ENCODE peak calls at places on chromosomes 12 and 14, in six cellular contexts. J is HCT116, V is H1, F is tibial nerve, A is ovary, Y is sigmoid colon. Z is an unnamed sample.
A peak's percentile ranks its signal among the peaks of the same experiment; 100 is the strongest.

GRCh38 chr14:103316723-103317122 is 17.3 kb upstream of the EIF5 start:
- DNase-seq in J (no peak), V (peak; percentile 64), F (no peak), A (no peak), Y (no peak), Z (no peak)

GRCh38 chr14:102663031-102663430 is 70.6 kb downstream of the RCOR1 start:
- DNase-seq in J (no peak), V (no peak), F (no peak), A (no peak), Y (no peak), Z (no peak)

GRCh38 chr14:69620211-69620611 is 8.8 kb downstream of the SUSD6 start:
- DNase-seq in J (no peak), V (no peak), F (no peak), A (no peak), Y (no peak), Z (no peak)

GRCh38 chr14:70896981-70897380 is 10.3 kb upstream of the PCNX1 start:
- DNase-seq in J (no peak), V (no peak), F (no peak), A (no peak), Y (no peak), Z (no peak)

GRCh38 chr12:111446631-111447570 is 41.2 kb downstream of the SH2B3 start:
- DNase-seq in J (no peak), V (peak; percentile 40), F (no peak), A (no peak), Y (peak; percentile 64), Z (peak; percentile 12)

GRCh38 chr12:29782285-29782820 is 1.4 kb downstream of the TMTC1 start:
- DNase-seq in J (no peak), V (no peak), F (peak; percentile 29), A (no peak), Y (no peak), Z (no peak)

GRCh38 chr14:65019944-65020566 is 33.4 kb downstream of the FNTB start:
- DNase-seq in J (peak; percentile 53), V (no peak), F (peak; percentile 60), A (peak; percentile 38), Y (no peak), Z (peak; percentile 67)

GRCh38 chr12:22657538-22657937 is 32.6 kb downstream of the ETNK1 start:
- DNase-seq in J (no peak), V (no peak), F (no peak), A (no peak), Y (no peak), Z (no peak)

GRCh38 chr14:54383811-54384210 is 13.0 kb upstream of the CDKN3 start:
- DNase-seq in J (no peak), V (no peak), F (no peak), A (no peak), Y (no peak), Z (no peak)

GRCh38 chr14:74595006-74595735 is 16.9 kb downstream of the LTBP2 start:
- DNase-seq in J (no peak), V (no peak), F (no peak), A (peak; percentile 88), Y (peak; percentile 87), Z (peak; percentile 34)

GRCh38 chr14:89214221-89214965 is 202.6 kb downstream of the FOXN3 start:
- DNase-seq in J (no peak), V (no peak), F (no peak), A (no peak), Y (no peak), Z (peak; percentile 78)

GRCh38 chr12:17928708-17929366 is 161.2 kb downstream of the RERGL start:
- DNase-seq in J (peak; percentile 75), V (no peak), F (no peak), A (no peak), Y (no peak), Z (no peak)

GRCh38 chr12:86134571-86134970 is 121.6 kb downstream of the MGAT4C start:
- DNase-seq in J (no peak), V (no peak), F (no peak), A (no peak), Y (no peak), Z (no peak)

GRCh38 chr14:32370720-32371119 is 41.6 kb downstream of the AKAP6 start:
- DNase-seq in J (peak; percentile 10), V (no peak), F (no peak), A (no peak), Y (no peak), Z (no peak)

GRCh38 chr12:52258335-52258901 is 16.0 kb upstream of the KRT86 start:
- DNase-seq in J (no peak), V (peak; percentile 75), F (no peak), A (no peak), Y (peak; percentile 37), Z (peak; percentile 21)

GRCh38 chr12:105671720-105672119 is 341.2 kb downstream of the C12orf75 start:
- DNase-seq in J (no peak), V (no peak), F (no peak), A (no peak), Y (no peak), Z (no peak)

GRCh38 chr12:90828621-90829020 is 126.4 kb downstream of the CCER1 start:
- DNase-seq in J (no peak), V (no peak), F (no peak), A (no peak), Y (no peak), Z (no peak)

GRCh38 chr12:25433581-25434325 is 119.3 kb downstream of the LMNTD1 start:
- DNase-seq in J (no peak), V (no peak), F (no peak), A (no peak), Y (no peak), Z (no peak)

GRCh38 chr12:104747956-104748355 is 210.1 kb downstream of the SLC41A2 start:
- DNase-seq in J (no peak), V (no peak), F (no peak), A (no peak), Y (no peak), Z (no peak)

GRCh38 chr12:49470986-49471385 is 67.8 kb upstream of the KCNH3 start:
- DNase-seq in J (no peak), V (no peak), F (no peak), A (no peak), Y (no peak), Z (no peak)

GRCh38 chr12:65643595-65644386 is 180.5 kb upstream of the HMGA2 start:
- DNase-seq in J (no peak), V (no peak), F (no peak), A (no peak), Y (no peak), Z (no peak)

GRCh38 chr12:38102197-38102596 is 214.4 kb upstream of the ALG10B start:
- DNase-seq in J (no peak), V (no peak), F (no peak), A (no peak), Y (no peak), Z (no peak)

GRCh38 chr14:36952702-36953101 is 219.7 kb downstream of the SLC25A21 start:
- DNase-seq in J (peak; percentile 34), V (no peak), F (no peak), A (no peak), Y (no peak), Z (no peak)

GRCh38 chr12:110583137-110584059 is at the start of gene PPTC7:
- DNase-seq in J (peak; percentile 91), V (peak; percentile 92), F (peak; percentile 97), A (peak; percentile 97), Y (peak; percentile 98), Z (peak; percentile 99)

GRCh38 chr12:3328081-3328480 is 162.9 kb upstream of the PRMT8 start:
- DNase-seq in J (no peak), V (no peak), F (no peak), A (no peak), Y (no peak), Z (no peak)

GRCh38 chr14:45135659-45136314 is at the start of gene FANCM:
- DNase-seq in J (peak; percentile 98), V (peak; percentile 80), F (peak; percentile 97), A (peak; percentile 95), Y (peak; percentile 97), Z (peak; percentile 97)

GRCh38 chr14:36784541-36784940 is 122.9 kb downstream of the PAX9 start:
- DNase-seq in J (no peak), V (no peak), F (no peak), A (no peak), Y (no peak), Z (no peak)

GRCh38 chr12:63450821-63451220 is 217.5 kb downstream of the DPY19L2 start:
- DNase-seq in J (no peak), V (no peak), F (no peak), A (no peak), Y (no peak), Z (no peak)

GRCh38 chr14:22276913-22277816 is 311.9 kb downstream of the DAD1 start:
- DNase-seq in J (peak; percentile 12), V (no peak), F (no peak), A (no peak), Y (no peak), Z (no peak)

GRCh38 chr14:30681752-30682355 is 59.7 kb downstream of the SCFD1 start:
- DNase-seq in J (peak; percentile 27), V (no peak), F (no peak), A (no peak), Y (no peak), Z (no peak)

GRCh38 chr14:103802353-103802752 is 45.0 kb downstream of the PPP1R13B start:
- DNase-seq in J (no peak), V (no peak), F (no peak), A (no peak), Y (no peak), Z (no peak)

GRCh38 chr14:77003960-77004710 is 24.4 kb downstream of the IRF2BPL start:
- DNase-seq in J (no peak), V (peak; percentile 45), F (no peak), A (no peak), Y (no peak), Z (no peak)

GRCh38 chr12:105409881-105410471 is 79.5 kb downstream of the C12orf75 start:
- DNase-seq in J (no peak), V (no peak), F (peak; percentile 48), A (peak; percentile 24), Y (no peak), Z (no peak)

DNA sequence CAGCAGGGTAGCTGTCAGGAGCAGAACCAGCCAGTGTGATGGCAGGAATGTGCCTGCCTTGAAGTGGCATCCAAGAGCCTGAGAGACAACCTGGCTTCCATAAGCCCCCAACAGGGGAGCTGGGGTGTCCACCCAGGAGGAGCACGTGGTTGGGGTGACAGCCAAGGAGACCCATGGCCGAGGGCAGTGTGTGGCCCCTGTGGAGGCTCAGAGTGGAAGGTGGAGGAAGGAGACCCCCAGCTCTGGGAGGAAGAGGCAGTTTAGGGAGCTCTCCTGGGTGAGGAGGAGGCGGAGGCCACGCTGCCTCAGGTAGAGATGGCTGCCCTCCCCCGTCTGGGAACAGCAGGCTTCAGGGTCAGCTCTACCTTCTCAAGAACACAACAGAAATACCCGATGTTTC is 147.0 kb downstream of the CALM1 start:
- DNase-seq in J (no peak), V (no peak), F (no peak), A (no peak), Y (no peak), Z (no peak)
- H3K27ac ChIP-seq in J (no peak overlapping the region), V (no peak overlapping the region), F (no peak overlapping the region), A (no peak overlapping the region), Y (peak overlapping the region; percentile 84), Z (no peak overlapping the region)

GRCh38 chr14:25103261-25103660 is 53.3 kb upstream of the STXBP6 start:
- DNase-seq in J (no peak), V (no peak), F (no peak), A (no peak), Y (no peak), Z (no peak)
- H3K4me3 ChIP-seq in J (no peak overlapping the region), V (no peak overlapping the region), F (no peak overlapping the region), A (no peak overlapping the region), Y (no peak overlapping the region), Z (no peak overlapping the region)

GRCh38 chr12:69470189-69471094 is at the start of gene FRS2:
- DNase-seq in J (peak; percentile 72), V (peak; percentile 93), F (peak; percentile 86), A (peak; percentile 91), Y (peak; percentile 95), Z (peak; percentile 95)
- TF ChIP-seq POLR2A in J (peak; percentile 84), V (peak; percentile 93), F (peak; percentile 88), A (peak; percentile 81), Y (peak; percentile 86), Z (peak; percentile 39)

GRCh38 chr12:11836964-11837286 is 187.5 kb downstream of the ETV6 start:
- DNase-seq in J (no peak), V (no peak), F (no peak), A (no peak), Y (no peak), Z (no peak)
- H3K27ac ChIP-seq in J (no peak overlapping the region), V (no peak overlapping the region), F (peak overlapping the region; percentile 48), A (no peak overlapping the region), Y (peak overlapping the region; percentile 37), Z (peak overlapping the region; percentile 56)

Z was measured in testis.